ENCODE peak calls at places on chromosomes 2 and 18, in four cellular contexts. K, G, Z and H are unnamed samples.

GRCh38 chr2:128369626-128370467 is 51.2 kb upstream of the HS6ST1 start:
- DNase-seq in G (no peak), Z (no peak), K (no peak), H (no peak)

GRCh38 chr2:230690439-230690838 is 22.2 kb upstream of the CAB39 start:
- DNase-seq in K (no peak), G (no peak), Z (no peak), H (no peak)

GRCh38 chr2:38709515-38710194 is 41.5 kb downstream of the SRSF7 start:
- DNase-seq in K (no peak), Z (no peak), G (no peak), H (no peak)

GRCh38 chr18:26071725-26072124 is 18.7 kb downstream of the SS18 start:
- DNase-seq in K (no peak), Z (no peak), G (no peak), H (no peak)

GRCh38 chr18:76564636-76565237 is 69.7 kb upstream of the ZNF516 start:
- DNase-seq in G (no peak), Z (peak), K (no peak), H (no peak)

GRCh38 chr2:41990688-41991087 is 57.1 kb upstream of the PKDCC start:
- DNase-seq in K (no peak), G (no peak), Z (no peak), H (no peak)

GRCh38 chr2:50401772-50402653 is 629.9 kb downstream of the NRXN1 start:
- DNase-seq in G (peak), K (peak), Z (peak), H (peak)

GRCh38 chr18:159933-160332 is 1.6 kb downstream of the USP14 start:
- DNase-seq in G (no peak), K (no peak), Z (no peak), H (no peak)

GRCh38 chr18:61286867-61287266 is 46.4 kb upstream of the CDH20 start:
- DNase-seq in Z (no peak), K (no peak), G (no peak), H (no peak)

GRCh38 chr18:59022167-59022945 is 117.3 kb upstream of the SEC11C start:
- DNase-seq in Z (no peak), G (no peak), K (peak), H (no peak)

GRCh38 chr2:212727751-212728150 is 189.1 kb upstream of the ERBB4 start:
- DNase-seq in G (no peak), K (no peak), Z (no peak), H (no peak)

GRCh38 chr2:99386011-99386410 is 48.8 kb downstream of the EIF5B start:
- DNase-seq in K (no peak), G (no peak), Z (no peak), H (no peak)

GRCh38 chr2:174247474-174248186 is 702 bp downstream of the OLA1 start:
- DNase-seq in K (peak), Z (no peak), G (no peak), H (no peak)

GRCh38 chr2:188813315-188813714 is 160.9 kb upstream of the COL3A1 start:
- DNase-seq in Z (no peak), K (no peak), G (no peak), H (no peak)

GRCh38 chr2:232588680-232589585 is 38.4 kb downstream of the EIF4E2 start:
- DNase-seq in G (no peak), Z (no peak), K (peak), H (no peak)

GRCh38 chr2:58030789-58031188 is 15.8 kb upstream of the VRK2 start:
- DNase-seq in Z (no peak), K (no peak), G (no peak), H (no peak)

GRCh38 chr2:233754872-233755611 is 5.0 kb upstream of the UGT1A1 start:
- DNase-seq in K (no peak), G (peak), Z (no peak), H (no peak)

GRCh38 chr2:190205643-190206042 is 114.0 kb downstream of the HIBCH start:
- DNase-seq in K (no peak), G (no peak), Z (no peak), H (no peak)

GRCh38 chr2:162063899-162064298 is 10.1 kb downstream of the DPP4 start:
- DNase-seq in K (no peak), G (no peak), Z (no peak), H (no peak)

GRCh38 chr2:169091761-169092523 is 22.6 kb downstream of the DHRS9 start:
- DNase-seq in Z (no peak), K (no peak), G (no peak), H (no peak)

GRCh38 chr2:32355976-32356734 is 668 bp upstream of the BIRC6 start:
- DNase-seq in K (no peak), Z (no peak), G (no peak), H (no peak)

GRCh38 chr2:210169871-210170441 is 1.3 kb downstream of the KANSL1L start:
- DNase-seq in K (no peak), G (no peak), Z (no peak), H (no peak)

GRCh38 chr2:199907008-199907714 is 3.9 kb upstream of the C2orf69 start:
- DNase-seq in Z (no peak), G (no peak), K (no peak), H (no peak)

GRCh38 chr2:240369725-240370585 is 65.5 kb upstream of the GPC1 start:
- DNase-seq in Z (no peak), K (no peak), G (no peak), H (no peak)

GRCh38 chr2:15941970-15942710 is 1.8 kb downstream of the MYCN start:
- DNase-seq in G (no peak), Z (peak), K (peak), H (peak)

GRCh38 chr2:203155406-203155805 is 83.4 kb upstream of the CYP20A1 start:
- DNase-seq in K (no peak), G (no peak), Z (no peak), H (no peak)

GRCh38 chr2:96423281-96423680 is 81.9 kb downstream of the NEURL3 start:
- DNase-seq in G (no peak), Z (no peak), K (no peak), H (no peak)

GRCh38 chr2:70340921-70341765 is 39.3 kb upstream of the FAM136A start:
- DNase-seq in G (peak), Z (peak), K (peak), H (peak)

GRCh38 chr18:51666717-51667320 is 469.3 kb upstream of the MEX3C start:
- DNase-seq in K (peak), Z (no peak), G (no peak), H (no peak)

GRCh38 chr2:3462493-3463104 is 56.7 kb downstream of the ADI1 start:
- DNase-seq in Z (no peak), G (no peak), K (no peak), H (no peak)

GRCh38 chr18:58496231-58496630 is 132.7 kb downstream of the ALPK2 start:
- DNase-seq in Z (no peak), K (no peak), G (no peak), H (no peak)

GRCh38 chr2:30681022-30681421 is 126.2 kb downstream of the CAPN13 start:
- DNase-seq in K (no peak), Z (no peak), G (no peak), H (no peak)

GRCh38 chr2:114857196-114857595 is 414.8 kb downstream of the DPP10 start:
- DNase-seq in K (no peak), G (no peak), Z (no peak), H (no peak)

GRCh38 chr2:136117391-136117841 is 533 bp downstream of the CXCR4 start:
- DNase-seq in G (peak), K (peak), Z (no peak), H (peak)

GRCh38 chr18:61825386-61825785 is 67.4 kb downstream of the RNF152 start:
- DNase-seq in Z (no peak), G (no peak), K (no peak), H (no peak)

GRCh38 chr2:47236503-47237215 is 81.6 kb upstream of the STPG4 start:
- DNase-seq in G (no peak), K (no peak), Z (no peak), H (no peak)

GRCh38 chr18:79490593-79491551 is 95.1 kb downstream of the NFATC1 start:
- DNase-seq in Z (no peak), K (no peak), G (no peak), H (no peak)

GRCh38 chr2:101596346-101596745 is 101.2 kb upstream of the MAP4K4 start:
- DNase-seq in K (no peak), G (no peak), Z (no peak), H (no peak)
- TF ChIP-seq TEAD4 in K (no peak), G (no peak), Z (no peak), H (no peak)

DNA sequence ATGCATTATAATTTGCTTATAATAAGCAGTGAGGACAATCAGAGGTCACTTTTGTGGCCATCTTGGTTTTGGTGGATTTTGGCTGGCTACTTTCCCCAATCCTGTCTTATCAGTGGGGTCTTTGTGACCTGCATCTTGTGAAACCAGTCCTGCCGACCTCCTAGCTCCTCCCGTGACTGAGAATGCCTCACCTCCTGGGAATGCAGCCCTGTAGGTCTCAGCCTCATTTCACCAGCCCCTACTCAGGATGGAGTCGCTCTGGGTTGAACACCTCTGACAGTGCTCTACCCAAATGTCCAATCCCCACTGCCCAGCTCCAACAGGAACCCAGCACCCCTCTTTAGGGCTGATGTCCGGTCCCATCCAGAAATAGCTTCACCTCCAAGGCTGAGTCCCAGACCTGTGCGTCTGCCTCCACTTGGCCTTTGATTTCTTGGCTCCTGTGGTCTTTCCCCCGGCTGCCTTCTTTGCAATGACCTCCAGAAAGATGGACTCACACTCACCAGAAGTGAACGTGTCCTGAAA is 31.3 kb upstream of the PXDN start:
- DNase-seq in K (no peak), G (no peak), Z (no peak), H (no peak)
- TF ChIP-seq TEAD4 in K (no peak), G (no peak), Z (no peak), H (no peak)

DNA sequence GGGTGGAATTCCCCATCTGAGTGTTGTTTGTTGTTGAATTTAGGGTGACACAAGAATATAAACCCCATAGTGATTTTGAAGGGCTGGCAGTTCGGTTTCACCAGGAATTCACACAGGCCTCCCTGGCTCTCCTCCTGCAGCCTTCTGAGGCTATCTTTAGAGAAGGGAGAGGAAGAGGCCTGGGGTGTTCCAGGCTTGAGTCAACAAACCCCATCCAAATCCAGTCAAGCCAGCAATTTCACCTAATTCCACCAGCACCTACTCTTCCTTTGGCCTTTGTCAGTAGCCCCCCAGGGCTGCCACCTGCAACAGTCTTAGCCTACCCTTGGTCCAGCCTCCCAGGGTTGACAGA is 32.0 kb downstream of the MARCHF4 start:
- DNase-seq in K (no peak), G (no peak), Z (no peak), H (no peak)
- TF ChIP-seq TEAD4 in K (no peak), G (no peak), Z (no peak), H (no peak)

GRCh38 chr2:28291811-28292455 is 100.7 kb upstream of the FOSL2 start:
- DNase-seq in Z (no peak), G (no peak), K (no peak), H (no peak)
- TF ChIP-seq TEAD4 in Z (no peak), G (no peak), K (no peak), H (no peak)

GRCh38 chr2:206259615-206260426 is 14.6 kb upstream of the ZDBF2 start:
- DNase-seq in Z (no peak), G (no peak), K (no peak), H (no peak)
- TF ChIP-seq TEAD4 in Z (no peak), G (no peak), K (no peak), H (no peak)

DNA sequence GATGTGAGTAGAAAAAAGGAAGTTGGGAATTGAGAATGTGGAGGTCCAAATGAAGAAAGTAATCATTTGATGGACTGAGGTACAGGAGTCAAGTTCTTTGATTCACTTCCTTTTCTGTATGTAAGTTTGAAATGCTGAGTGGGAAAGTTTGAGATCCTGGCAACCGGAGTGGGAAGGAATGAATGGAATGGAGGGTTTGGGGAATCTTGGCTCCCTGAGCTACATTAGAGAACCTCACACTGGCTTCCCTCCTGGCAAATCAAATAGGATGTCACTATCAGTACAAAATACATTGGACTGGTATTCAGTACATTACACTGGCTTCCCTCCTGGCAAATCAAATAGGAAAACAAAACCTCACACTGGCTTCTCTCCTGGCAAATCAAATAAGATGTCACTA is 9.8 kb upstream of the RNF138 start:
- DNase-seq in K (no peak), G (no peak), Z (no peak), H (no peak)
- TF ChIP-seq TEAD4 in K (no peak), G (no peak), Z (no peak), H (no peak)

DNA sequence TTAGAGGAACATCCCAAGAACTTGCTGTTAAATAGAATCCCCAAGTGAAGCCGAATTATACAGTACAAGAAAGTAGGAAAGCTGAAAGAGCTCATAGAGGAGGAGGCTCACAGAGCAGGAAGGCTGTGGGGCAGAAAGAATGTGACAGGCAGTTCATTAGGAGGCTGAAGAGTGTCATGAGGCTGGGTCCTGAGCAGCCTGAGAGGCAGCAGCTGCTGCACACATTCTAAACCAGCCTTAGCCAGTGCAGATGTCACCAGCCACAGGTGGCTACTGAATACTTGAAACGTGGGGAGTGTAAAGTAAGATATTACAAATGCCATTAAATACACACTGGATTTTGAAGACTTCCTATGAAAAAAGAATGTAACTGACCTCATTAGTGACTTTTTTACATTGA is 490.2 kb upstream of the KLHL29 start:
- DNase-seq in G (no peak), K (no peak), Z (no peak), H (no peak)
- TF ChIP-seq TEAD4 in G (no peak), K (no peak), Z (no peak), H (no peak)

GRCh38 chr18:46097378-46097852 is 681 bp downstream of the ATP5F1A start:
- DNase-seq in K (no peak), Z (no peak), G (no peak), H (no peak)
- TF ChIP-seq TEAD4 in K (no peak), Z (no peak), G (no peak), H (no peak)

DNA sequence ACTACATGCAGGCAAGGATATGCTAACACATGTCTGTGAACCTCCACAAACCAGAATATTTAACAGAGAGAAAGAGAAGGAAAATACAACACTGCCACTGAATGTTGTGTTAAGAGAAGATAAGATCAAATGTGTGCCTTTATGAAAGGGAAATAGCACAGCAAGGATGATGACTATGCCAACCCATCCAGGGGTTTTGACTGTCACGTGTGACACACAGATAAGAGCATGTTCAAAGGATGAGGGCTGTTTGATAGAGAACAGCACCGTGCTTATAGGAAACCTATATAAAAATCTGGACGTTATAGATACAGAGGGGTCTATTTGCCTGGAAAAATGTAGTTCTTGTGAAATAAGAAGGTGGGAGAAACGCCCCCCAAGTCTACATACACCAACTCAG is 911.8 kb downstream of the CPS1 start:
- DNase-seq in G (no peak), Z (no peak), K (no peak), H (no peak)
- TF ChIP-seq TEAD4 in G (no peak), Z (no peak), K (no peak), H (no peak)

GRCh38 chr2:100601661-100602060 is 38.9 kb downstream of the PDCL3 start:
- DNase-seq in G (no peak), K (no peak), Z (no peak), H (no peak)
- TF ChIP-seq TEAD4 in G (no peak), K (no peak), Z (no peak), H (no peak)